ENCODE peak calls at places on chromosomes 11 and 22, in four cellular contexts. One of them, this sample, is unnamed.
A peak's percentile ranks its signal among the peaks of the same experiment; 100 is the strongest.

GRCh38 chr11:10743354-10744035 is 7.6 kb upstream of the CTR9 start:
- DNase-seq in mammary epithelial cell: no peak
- DNase-seq in heart right ventricle: no peak
- DNase-seq in kidney: no peak
- DNase-seq in this sample: no peak

GRCh38 chr11:73154178-73154577 is 12.1 kb upstream of the FCHSD2 start:
- DNase-seq in mammary epithelial cell: no peak
- DNase-seq in heart right ventricle: no peak
- DNase-seq in kidney: no peak
- DNase-seq in this sample: no peak

GRCh38 chr22:36419177-36419911 is 31.6 kb upstream of the MYH9 start:
- DNase-seq in mammary epithelial cell: no peak
- DNase-seq in heart right ventricle: peak; percentile 32
- DNase-seq in kidney: peak; percentile 85
- DNase-seq in this sample: no peak

GRCh38 chr11:29260939-29261705 is 755.7 kb downstream of the KCNA4 start:
- DNase-seq in mammary epithelial cell: peak; percentile 90
- DNase-seq in heart right ventricle: no peak
- DNase-seq in kidney: no peak
- DNase-seq in this sample: no peak

GRCh38 chr22:17422736-17423343 is 53.6 kb downstream of the CECR2 start:
- DNase-seq in mammary epithelial cell: no peak
- DNase-seq in heart right ventricle: no peak
- DNase-seq in kidney: no peak
- DNase-seq in this sample: no peak

GRCh38 chr11:47018637-47019036 is 82.1 kb downstream of the CSTPP1 start:
- DNase-seq in mammary epithelial cell: no peak
- DNase-seq in heart right ventricle: no peak
- DNase-seq in kidney: no peak
- DNase-seq in this sample: no peak

GRCh38 chr22:46250035-46250782 is at the start of gene CDPF1:
- DNase-seq in mammary epithelial cell: peak; percentile 87
- DNase-seq in heart right ventricle: peak; percentile 94
- DNase-seq in kidney: peak; percentile 97
- DNase-seq in this sample: peak; percentile 30

GRCh38 chr11:97325693-97326092 is 935.9 kb downstream of the JRKL start:
- DNase-seq in mammary epithelial cell: no peak
- DNase-seq in heart right ventricle: no peak
- DNase-seq in kidney: no peak
- DNase-seq in this sample: no peak

GRCh38 chr11:115446214-115446613 is 58.0 kb downstream of the CADM1 start:
- DNase-seq in mammary epithelial cell: no peak
- DNase-seq in heart right ventricle: no peak
- DNase-seq in kidney: no peak
- DNase-seq in this sample: no peak

GRCh38 chr11:69167916-69168691 is 12.4 kb downstream of the SMIM38 start:
- DNase-seq in mammary epithelial cell: peak; percentile 70
- DNase-seq in heart right ventricle: no peak
- DNase-seq in kidney: no peak
- DNase-seq in this sample: no peak

GRCh38 chr22:33606495-33606894 is 313.8 kb downstream of the LARGE1 start:
- DNase-seq in mammary epithelial cell: no peak
- DNase-seq in heart right ventricle: no peak
- DNase-seq in kidney: no peak
- DNase-seq in this sample: no peak

GRCh38 chr11:61727401-61727811 is 25.0 kb upstream of the MYRF start:
- DNase-seq in mammary epithelial cell: no peak
- DNase-seq in heart right ventricle: no peak
- DNase-seq in kidney: no peak
- DNase-seq in this sample: no peak

GRCh38 chr11:76835928-76836612 is 24.6 kb upstream of the ACER3 start:
- DNase-seq in mammary epithelial cell: no peak
- DNase-seq in heart right ventricle: no peak
- DNase-seq in kidney: no peak
- DNase-seq in this sample: no peak

GRCh38 chr11:5291207-5291838 is 10.4 kb downstream of the OR51B4 start:
- DNase-seq in mammary epithelial cell: peak; percentile 45
- DNase-seq in heart right ventricle: no peak
- DNase-seq in kidney: no peak
- DNase-seq in this sample: no peak

GRCh38 chr22:41417622-41418390 is 28.8 kb downstream of the TOB2 start:
- DNase-seq in mammary epithelial cell: no peak
- DNase-seq in heart right ventricle: peak; percentile 92
- DNase-seq in kidney: peak; percentile 97
- DNase-seq in this sample: peak; percentile 85

GRCh38 chr11:56027354-56027753 is at the start of gene OR5AS1:
- DNase-seq in mammary epithelial cell: no peak
- DNase-seq in heart right ventricle: no peak
- DNase-seq in kidney: no peak
- DNase-seq in this sample: no peak

GRCh38 chr11:119560961-119561360 is 138.0 kb upstream of the THY1 start:
- DNase-seq in mammary epithelial cell: no peak
- DNase-seq in heart right ventricle: no peak
- DNase-seq in kidney: no peak
- DNase-seq in this sample: no peak

GRCh38 chr11:92550411-92550810 is 325.8 kb downstream of the FAT3 start:
- DNase-seq in mammary epithelial cell: no peak
- DNase-seq in heart right ventricle: no peak
- DNase-seq in kidney: no peak
- DNase-seq in this sample: no peak

GRCh38 chr11:1360181-1360834 is 29.4 kb upstream of the BRSK2 start:
- DNase-seq in mammary epithelial cell: no peak
- DNase-seq in heart right ventricle: no peak
- DNase-seq in kidney: no peak
- DNase-seq in this sample: no peak

GRCh38 chr11:61019037-61019817 is 47.7 kb downstream of the CD6 start:
- DNase-seq in mammary epithelial cell: no peak
- DNase-seq in heart right ventricle: no peak
- DNase-seq in kidney: no peak
- DNase-seq in this sample: no peak

GRCh38 chr11:31366795-31367194 is 2.7 kb downstream of the DCDC1 start:
- DNase-seq in mammary epithelial cell: no peak
- DNase-seq in heart right ventricle: no peak
- DNase-seq in kidney: peak; percentile 16
- DNase-seq in this sample: no peak
- H3K4me1 ChIP-seq in mammary epithelial cell: peaks cover 3% of the 10 kb centered on the region
- H3K4me1 ChIP-seq in heart right ventricle: peaks cover 22% of the 10 kb centered on the region
- H3K4me1 ChIP-seq in kidney: no peaks in the 10 kb centered on the region
- H3K4me1 ChIP-seq in this sample: peaks cover 9% of the 10 kb centered on the region

DNA sequence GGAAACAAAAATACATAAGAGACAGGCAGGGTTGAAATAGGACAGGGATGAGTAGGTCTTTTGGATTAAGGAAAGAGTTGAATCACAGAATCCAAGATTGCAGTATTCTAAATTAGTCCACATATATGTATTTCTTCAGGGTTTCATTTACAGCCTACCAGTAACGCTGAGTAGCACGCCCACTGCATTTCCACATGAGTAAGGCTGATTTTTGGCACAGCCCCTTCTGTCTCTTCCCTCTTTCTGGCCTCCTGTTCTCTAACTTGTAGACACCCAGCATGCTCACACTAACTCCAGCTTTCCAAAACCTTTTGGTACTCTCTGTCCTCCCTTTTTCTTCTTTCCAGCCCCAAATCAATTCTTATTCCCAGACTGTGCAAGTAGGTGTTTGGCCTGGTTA is 3.7 kb upstream of the SIK2 start:
- DNase-seq in mammary epithelial cell: no peak
- DNase-seq in heart right ventricle: no peak
- DNase-seq in kidney: no peak
- DNase-seq in this sample: no peak
- TF ChIP-seq CTCF in mammary epithelial cell: no peak
- TF ChIP-seq CTCF in heart right ventricle: no peak
- TF ChIP-seq CTCF in kidney: no peak
- TF ChIP-seq CTCF in this sample: no peak

GRCh38 chr22:26485013-26485412 is 1.3 kb downstream of the SRRD start:
- DNase-seq in mammary epithelial cell: no peak
- DNase-seq in heart right ventricle: no peak
- DNase-seq in kidney: no peak
- DNase-seq in this sample: no peak
- H3K4me3 ChIP-seq in mammary epithelial cell: no peak overlapping the region
- H3K4me3 ChIP-seq in heart right ventricle: no peak overlapping the region
- H3K4me3 ChIP-seq in kidney: no peak overlapping the region
- H3K4me3 ChIP-seq in this sample: no peak overlapping the region

DNA sequence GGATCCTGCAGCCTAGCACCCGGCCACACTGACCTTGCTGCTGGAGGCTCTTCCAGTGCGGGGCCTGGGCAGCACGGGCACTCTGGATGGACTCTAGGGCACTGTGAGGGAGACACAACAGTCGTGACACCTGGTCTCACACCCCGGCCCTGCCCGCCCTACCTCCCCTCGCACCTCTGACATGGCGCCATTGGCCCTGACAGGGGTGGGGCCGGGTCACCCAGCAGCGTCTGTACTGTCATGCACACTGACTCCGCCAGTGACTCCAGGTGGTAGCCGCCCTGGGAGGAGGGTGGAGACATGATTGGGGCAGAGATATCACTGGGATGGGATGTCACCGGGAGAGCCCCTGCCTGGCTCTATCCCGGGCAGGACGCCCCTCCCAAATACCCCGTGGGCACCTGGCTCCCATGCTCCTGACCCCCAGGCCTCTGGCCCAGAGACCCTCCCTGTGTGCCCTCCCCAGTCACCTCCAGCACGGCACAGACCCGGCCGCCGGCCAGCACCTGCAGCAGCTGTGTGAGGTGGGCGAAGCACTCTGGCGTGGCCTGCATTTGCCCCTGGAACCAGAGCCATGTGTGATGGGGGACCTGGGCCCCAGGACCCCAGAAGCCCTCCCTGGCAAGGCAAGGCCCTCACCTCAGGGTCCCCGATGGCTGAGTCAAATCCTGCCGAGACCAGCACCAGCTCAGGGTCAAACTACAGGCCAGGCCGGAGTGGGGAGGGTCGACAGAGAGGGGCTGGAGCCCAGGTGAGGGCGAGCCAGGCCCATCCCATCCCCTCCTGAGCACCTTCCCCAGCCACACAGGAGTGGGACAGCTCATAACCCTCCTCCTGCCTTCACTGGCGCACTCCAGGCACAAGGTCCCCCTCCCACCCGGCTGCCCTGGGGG is 2.6 kb downstream of the HDAC10 start:
- DNase-seq in mammary epithelial cell: no peak
- DNase-seq in heart right ventricle: no peak
- DNase-seq in kidney: no peak
- DNase-seq in this sample: no peak
- H3K4me1 ChIP-seq in mammary epithelial cell: peaks cover 35% of the 10 kb centered on the region
- H3K4me1 ChIP-seq in heart right ventricle: peaks cover 61% of the 10 kb centered on the region
- H3K4me1 ChIP-seq in kidney: peaks cover 7% of the 10 kb centered on the region
- H3K4me1 ChIP-seq in this sample: peaks cover 21% of the 10 kb centered on the region

GRCh38 chr11:19326499-19326898 is 85.8 kb upstream of the E2F8 start:
- DNase-seq in mammary epithelial cell: no peak
- DNase-seq in heart right ventricle: no peak
- DNase-seq in kidney: no peak
- DNase-seq in this sample: no peak
- TF ChIP-seq CTCF in mammary epithelial cell: peak; percentile 36
- TF ChIP-seq CTCF in heart right ventricle: peak; percentile 29
- TF ChIP-seq CTCF in kidney: no peak
- TF ChIP-seq CTCF in this sample: no peak

DNA sequence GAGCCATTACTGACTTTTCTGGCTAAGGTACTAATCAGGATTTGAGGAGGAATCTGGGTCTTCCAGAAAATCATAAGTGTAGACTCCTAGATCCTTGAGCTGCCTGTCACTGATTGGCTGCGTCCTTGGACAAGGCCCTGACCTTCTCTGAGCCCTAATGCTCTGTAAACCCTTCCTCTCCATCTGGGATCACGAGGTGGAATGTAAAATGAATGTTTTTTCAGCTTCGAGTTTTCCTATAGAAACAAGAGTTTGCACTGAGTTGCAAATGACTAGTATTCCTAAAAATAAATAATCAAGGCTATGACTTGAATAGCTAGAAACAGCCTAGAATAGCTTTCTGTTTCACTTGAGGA is 1.1 kb upstream of the DIXDC1 start:
- DNase-seq in mammary epithelial cell: no peak
- DNase-seq in heart right ventricle: no peak
- DNase-seq in kidney: no peak
- DNase-seq in this sample: no peak
- H3K4me3 ChIP-seq in mammary epithelial cell: no peak overlapping the region
- H3K4me3 ChIP-seq in heart right ventricle: no peak overlapping the region
- H3K4me3 ChIP-seq in kidney: no peak overlapping the region
- H3K4me3 ChIP-seq in this sample: peak overlapping the region; percentile 78

This sample was measured in thoracic aorta.